ENCODE peak calls at places on chromosome 2, in six cellular contexts. V, D, Y, N, X and M are unnamed samples.

GRCh38 chr2:45885111-45885685 is 233.7 kb downstream of the PRKCE start:
- DNase-seq in V (no peak), D (no peak), Y (no peak), N (no peak), X (no peak), M (no peak)

GRCh38 chr2:54329482-54330225 is 73.6 kb upstream of the TSPYL6 start:
- DNase-seq in V (no peak), D (no peak), Y (no peak), N (peak; percentile 38), X (no peak), M (no peak)

GRCh38 chr2:241020629-241021190 is 22.3 kb downstream of the SNED1 start:
- DNase-seq in V (no peak), D (no peak), Y (no peak), N (no peak), X (no peak), M (peak; percentile 73)

GRCh38 chr2:63189026-63189425 is 138.4 kb downstream of the OTX1 start:
- DNase-seq in V (peak; percentile 68), D (peak; percentile 60), Y (no peak), N (peak; percentile 68), X (no peak), M (no peak)

GRCh38 chr2:188096910-188097309 is 194.8 kb upstream of the GULP1 start:
- DNase-seq in V (no peak), D (no peak), Y (no peak), N (no peak), X (no peak), M (no peak)

GRCh38 chr2:178404380-178404767 is 46.6 kb downstream of the PRKRA start:
- DNase-seq in V (no peak), D (peak; percentile 90), Y (no peak), N (peak; percentile 84), X (peak; percentile 53), M (no peak)

GRCh38 chr2:172693037-172693436 is 42.6 kb upstream of the RAPGEF4 start:
- DNase-seq in V (peak; percentile 52), D (peak; percentile 99), Y (no peak), N (peak; percentile 99), X (peak; percentile 97), M (peak; percentile 85)

GRCh38 chr2:233349005-233349998 is 5.0 kb upstream of the DGKD start:
- DNase-seq in V (peak; percentile 6), D (no peak), Y (no peak), N (no peak), X (no peak), M (no peak)

GRCh38 chr2:226977775-226978190 is 141.9 kb downstream of the RHBDD1 start:
- DNase-seq in V (no peak), D (peak; percentile 77), Y (no peak), N (peak; percentile 77), X (peak; percentile 28), M (no peak)

GRCh38 chr2:158745067-158745865 is 49.9 kb upstream of the DAPL1 start:
- DNase-seq in V (peak; percentile 51), D (peak; percentile 71), Y (peak; percentile 25), N (peak; percentile 76), X (no peak), M (no peak)

GRCh38 chr2:233021771-233022170 is 8.7 kb upstream of the NGEF start:
- DNase-seq in V (peak; percentile 22), D (peak; percentile 48), Y (no peak), N (peak; percentile 34), X (no peak), M (no peak)

DNA sequence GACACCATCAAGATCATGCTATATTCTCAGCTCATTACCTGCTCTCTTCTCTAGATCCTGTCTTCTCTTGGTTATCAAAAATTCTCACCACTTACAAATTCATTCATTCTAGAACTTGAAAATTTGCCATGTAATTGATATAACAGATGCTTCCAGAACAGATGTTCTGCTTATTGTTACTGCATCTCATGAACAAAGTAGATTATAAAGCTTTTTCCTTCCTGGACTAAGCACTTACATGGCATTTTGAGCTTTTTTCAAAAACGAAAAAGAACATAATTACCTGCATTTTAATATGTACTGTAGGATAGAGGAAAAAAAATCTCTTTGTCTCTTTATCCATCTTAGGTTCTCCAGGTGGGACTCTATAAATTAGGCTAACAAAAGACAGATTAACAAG is 79.6 kb upstream of the CREB1 start:
- DNase-seq in V (no peak), D (no peak), Y (no peak), N (no peak), X (no peak), M (no peak)
- TF ChIP-seq CTCF in V (no peak), D (no peak), Y (no peak), N (no peak), X (no peak), M (no peak)

GRCh38 chr2:235132641-235133040 is 180.8 kb downstream of the SH3BP4 start:
- DNase-seq in V (no peak), D (no peak), Y (no peak), N (no peak), X (no peak), M (no peak)
- TF ChIP-seq CTCF in V (no peak), D (no peak), Y (no peak), N (no peak), X (no peak), M (no peak)

DNA sequence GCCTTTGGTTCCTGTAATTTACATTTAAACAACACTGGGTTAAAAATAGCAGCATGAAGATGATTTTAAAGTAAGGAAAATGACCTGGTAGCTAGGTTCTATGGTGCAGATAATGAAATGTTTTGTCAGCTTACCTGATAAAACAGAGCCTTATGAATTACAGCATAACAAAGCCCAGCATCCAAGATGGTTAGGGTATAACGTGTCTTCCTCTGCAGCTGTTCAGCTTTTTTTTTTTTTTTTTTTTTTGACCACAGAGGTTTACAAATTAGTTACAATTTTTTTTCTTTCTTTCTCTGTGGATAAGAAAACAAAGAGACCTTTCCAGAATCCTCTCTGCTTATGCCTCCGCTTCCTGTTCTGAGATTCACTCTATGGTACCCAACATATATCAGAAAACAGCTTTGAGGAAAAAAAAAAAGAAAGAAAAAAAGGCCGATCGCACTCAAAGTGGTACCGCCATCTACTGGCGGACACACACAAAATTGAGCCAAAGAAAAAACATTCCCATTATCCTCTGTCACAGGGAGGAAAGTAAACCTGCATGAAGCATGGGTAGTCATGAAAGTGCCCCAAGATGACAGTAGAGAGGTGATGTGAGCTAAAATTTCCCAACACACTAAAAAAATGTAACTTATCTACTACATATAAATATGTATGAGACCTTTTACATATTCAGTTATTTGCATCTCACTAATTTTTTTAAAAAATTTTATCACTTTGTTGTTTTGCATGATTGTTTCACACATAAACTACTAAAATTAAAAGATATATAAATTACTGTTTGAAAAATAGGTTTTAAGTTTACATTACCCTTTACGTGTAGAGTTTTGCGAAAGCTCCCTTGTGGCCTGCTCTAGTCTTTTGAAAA is at the start of gene SCN3A:
- DNase-seq in V (peak; percentile 49), D (peak; percentile 43), Y (no peak), N (peak; percentile 71), X (no peak), M (no peak)
- TF ChIP-seq CTCF in V (peak; percentile 61), D (peak; percentile 75), Y (peak; percentile 45), N (peak; percentile 83), X (peak; percentile 67), M (peak; percentile 84)

GRCh38 chr2:64363848-64364247 is 90.1 kb upstream of the LGALSL start:
- DNase-seq in V (no peak), D (no peak), Y (no peak), N (peak; percentile 2), X (no peak), M (no peak)
- TF ChIP-seq CTCF in V (no peak), D (no peak), Y (no peak), N (no peak), X (no peak), M (peak; percentile 9)

GRCh38 chr2:203396667-203397066 is 68.5 kb downstream of the ABI2 start:
- DNase-seq in V (peak; percentile 18), D (no peak), Y (no peak), N (no peak), X (no peak), M (no peak)
- TF ChIP-seq CTCF in V (peak; percentile 62), D (peak; percentile 31), Y (no peak), N (peak; percentile 66), X (peak; percentile 41), M (peak; percentile 43)

DNA sequence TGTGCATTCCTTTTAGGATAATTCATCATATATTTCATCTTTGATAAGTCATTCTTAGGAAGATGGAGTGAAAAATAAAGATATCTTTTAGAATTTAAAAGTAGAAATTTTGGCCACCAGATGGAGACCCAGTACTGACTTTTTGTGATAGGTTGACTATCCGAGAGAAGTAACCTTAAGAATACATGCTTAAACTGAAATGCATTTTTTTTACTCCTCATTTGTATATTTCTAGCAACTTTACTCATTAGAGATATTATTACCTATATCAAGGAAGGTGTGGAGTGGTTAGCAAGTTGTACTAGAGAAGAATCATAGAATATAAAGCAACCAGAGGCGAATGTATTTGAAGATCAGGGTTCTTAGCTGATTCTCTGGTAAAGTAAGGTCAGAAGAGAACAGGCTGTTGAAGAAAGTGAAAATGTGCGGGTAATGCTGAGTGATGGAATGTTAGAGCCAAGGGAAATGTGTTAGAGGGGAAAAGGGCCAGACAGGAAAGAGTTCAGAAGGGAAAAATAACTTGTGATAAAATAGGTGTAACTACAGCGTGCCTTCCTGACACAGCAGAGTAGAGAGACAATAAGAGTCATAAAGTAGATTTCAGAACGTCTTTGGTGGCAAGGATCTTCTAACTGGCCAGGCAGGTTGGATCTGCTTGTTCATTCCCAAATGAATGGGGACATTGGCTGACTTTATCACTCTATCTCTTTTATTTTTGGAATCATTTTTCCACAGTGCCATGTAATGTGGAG is 52.3 kb downstream of the TDRD15 start:
- DNase-seq in V (no peak), D (no peak), Y (no peak), N (peak; percentile 12), X (no peak), M (no peak)
- TF ChIP-seq CTCF in V (no peak), D (no peak), Y (no peak), N (no peak), X (no peak), M (peak; percentile 52)

DNA sequence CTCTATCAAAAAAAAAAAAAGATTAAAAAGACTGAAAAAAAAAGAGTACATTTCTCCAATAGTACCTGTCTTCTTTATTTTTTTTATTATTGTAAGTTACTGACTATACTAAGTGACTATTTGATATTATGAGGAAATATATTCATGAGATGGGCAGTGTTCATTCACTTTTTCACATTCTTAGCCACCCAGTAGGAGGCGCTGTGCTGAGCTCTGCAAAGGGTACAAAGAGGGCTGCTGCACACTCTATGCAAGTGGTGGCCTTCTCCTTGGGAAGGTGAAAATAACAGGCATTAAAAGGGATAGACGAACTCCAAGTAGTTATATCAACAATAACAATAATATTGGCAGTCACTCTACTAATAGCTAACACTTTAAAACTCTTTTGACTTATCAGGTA is 1034.9 kb upstream of the FANCL start:
- DNase-seq in V (peak; percentile 1), D (no peak), Y (no peak), N (no peak), X (no peak), M (no peak)
- TF ChIP-seq CTCF in V (peak; percentile 33), D (no peak), Y (no peak), N (peak; percentile 56), X (peak; percentile 53), M (peak; percentile 14)

GRCh38 chr2:115290478-115290877 is 848.0 kb downstream of the DPP10 start:
- DNase-seq in V (no peak), D (no peak), Y (no peak), N (no peak), X (no peak), M (no peak)
- TF ChIP-seq CTCF in V (no peak), D (no peak), Y (no peak), N (no peak), X (no peak), M (no peak)

GRCh38 chr2:132725716-132726115 is 55.7 kb upstream of the LYPD1 start:
- DNase-seq in V (no peak), D (no peak), Y (no peak), N (no peak), X (no peak), M (no peak)
- TF ChIP-seq CTCF in V (no peak), D (no peak), Y (no peak), N (no peak), X (no peak), M (no peak)

GRCh38 chr2:199405241-199405640 is 52.5 kb downstream of the SATB2 start:
- DNase-seq in V (no peak), D (peak; percentile 41), Y (no peak), N (peak; percentile 18), X (no peak), M (no peak)
- TF ChIP-seq CTCF in V (no peak), D (peak; percentile 32), Y (no peak), N (peak; percentile 58), X (peak; percentile 20), M (peak; percentile 36)